ENCODE peak calls at places on chromosomes 2 and 18, in eight cellular contexts. S, N, Z, D, W, P, K and X are unnamed samples.

GRCh38 chr2:219003267-219003634 is 10.0 kb upstream of the CRYBA2 start:
- DNase-seq in Z (no peak), W (no peak), N (no peak), P (no peak), D (no peak), K (no peak), S (no peak), X (no peak)

GRCh38 chr2:143426296-143426695 is 297.1 kb downstream of the ARHGAP15 start:
- DNase-seq in S (no peak), P (no peak), N (no peak), K (no peak), D (peak), Z (peak), W (no peak), X (no peak)

GRCh38 chr2:174176898-174177297 is 71.4 kb downstream of the OLA1 start:
- DNase-seq in K (no peak), Z (peak), P (no peak), N (no peak), S (no peak), D (peak), W (no peak), X (no peak)

GRCh38 chr2:103292570-103293265 is 530.9 kb downstream of the TMEM182 start:
- DNase-seq in D (no peak), W (no peak), N (no peak), K (no peak), Z (no peak), P (no peak), S (no peak), X (no peak)

GRCh38 chr2:240209493-240209892 is 69.0 kb upstream of the OTOS start:
- DNase-seq in S (no peak), D (no peak), W (peak), N (peak), P (no peak), K (no peak), Z (no peak), X (peak)

GRCh38 chr2:45911503-45911902 is 260.0 kb downstream of the PRKCE start:
- DNase-seq in S (no peak), W (no peak), D (no peak), Z (no peak), P (no peak), K (no peak), N (no peak), X (no peak)

GRCh38 chr2:28009732-28010131 is 119.2 kb downstream of the BABAM2 start:
- DNase-seq in W (no peak), S (no peak), P (no peak), Z (peak), K (no peak), N (no peak), D (peak), X (no peak)

GRCh38 chr18:38481576-38481975 is 916.0 kb upstream of the CELF4 start:
- DNase-seq in S (no peak), D (no peak), P (no peak), N (no peak), K (no peak), Z (no peak), W (no peak), X (no peak)

GRCh38 chr2:149258531-149258930 is 71.9 kb upstream of the LYPD6 start:
- DNase-seq in N (no peak), W (no peak), S (no peak), Z (no peak), P (no peak), K (no peak), D (no peak), X (no peak)

GRCh38 chr2:183179156-183179555 is 54.9 kb downstream of the NUP35 start:
- DNase-seq in D (peak), W (no peak), N (no peak), P (no peak), K (no peak), Z (peak), S (no peak), X (no peak)

GRCh38 chr18:24397131-24397693 is 412 bp downstream of the OSBPL1A start:
- DNase-seq in W (no peak), S (peak), D (peak), N (peak), P (no peak), K (peak), Z (peak), X (no peak)

DNA sequence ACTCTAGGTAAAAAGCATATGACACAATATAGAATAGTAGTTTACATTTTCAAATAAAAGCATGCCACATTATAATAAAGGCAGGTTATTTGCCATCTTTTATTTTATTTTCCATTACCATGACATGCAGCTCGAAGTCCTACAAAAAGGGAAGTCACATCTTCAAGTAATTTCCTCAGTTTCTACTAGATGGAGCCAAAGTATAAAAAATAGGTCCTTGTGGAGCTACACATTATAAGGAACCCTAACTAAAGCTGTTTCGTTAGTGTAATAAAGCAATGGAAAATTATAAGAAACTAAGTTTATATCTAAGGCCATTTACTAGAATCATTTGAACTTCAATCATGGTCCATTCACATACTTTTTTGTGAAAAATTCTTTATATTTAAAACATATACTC is 674.5 kb downstream of the KCNJ3 start:
- DNase-seq in S (no peak), N (no peak), K (no peak), D (peak), P (no peak), Z (no peak), W (no peak), X (no peak)
- TF ChIP-seq CTCF in S (no peak), N (no peak), K (peak), D (peak), P (peak), Z (no peak), W (peak), X (peak)

GRCh38 chr2:63050916-63051794 is 525 bp downstream of the OTX1 start:
- DNase-seq in S (no peak), D (no peak), K (peak), Z (no peak), W (peak), N (no peak), P (no peak), X (no peak)
- H3K4me3 ChIP-seq in S (peak), D (peak), K (peak), Z (peak), W (peak), N (peak), P (peak), X (peak)

DNA sequence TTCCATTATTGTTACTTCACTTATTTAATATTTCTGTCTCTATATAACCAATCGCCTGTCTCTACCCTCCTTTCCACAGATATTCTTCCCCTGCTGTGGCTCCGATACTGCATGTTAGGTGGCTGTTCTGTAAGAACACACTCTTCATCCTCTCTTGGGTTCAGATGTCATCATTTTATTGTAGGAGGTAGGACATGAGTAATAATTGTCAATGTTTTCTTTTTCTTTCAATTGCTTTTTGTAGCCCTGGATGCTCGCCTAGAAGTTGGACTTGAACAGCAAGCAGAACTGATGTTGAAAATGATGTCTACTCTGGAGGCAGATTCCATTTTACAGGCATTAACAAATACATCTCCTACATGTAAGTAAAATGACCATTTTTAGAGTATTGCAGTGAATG is 128.6 kb downstream of the BIRC6 start:
- DNase-seq in K (no peak), Z (peak), P (no peak), W (no peak), N (no peak), D (peak), S (no peak), X (no peak)
- TF ChIP-seq CTCF in K (no peak), Z (no peak), P (no peak), W (no peak), N (no peak), D (no peak), S (no peak), X (no peak)

DNA sequence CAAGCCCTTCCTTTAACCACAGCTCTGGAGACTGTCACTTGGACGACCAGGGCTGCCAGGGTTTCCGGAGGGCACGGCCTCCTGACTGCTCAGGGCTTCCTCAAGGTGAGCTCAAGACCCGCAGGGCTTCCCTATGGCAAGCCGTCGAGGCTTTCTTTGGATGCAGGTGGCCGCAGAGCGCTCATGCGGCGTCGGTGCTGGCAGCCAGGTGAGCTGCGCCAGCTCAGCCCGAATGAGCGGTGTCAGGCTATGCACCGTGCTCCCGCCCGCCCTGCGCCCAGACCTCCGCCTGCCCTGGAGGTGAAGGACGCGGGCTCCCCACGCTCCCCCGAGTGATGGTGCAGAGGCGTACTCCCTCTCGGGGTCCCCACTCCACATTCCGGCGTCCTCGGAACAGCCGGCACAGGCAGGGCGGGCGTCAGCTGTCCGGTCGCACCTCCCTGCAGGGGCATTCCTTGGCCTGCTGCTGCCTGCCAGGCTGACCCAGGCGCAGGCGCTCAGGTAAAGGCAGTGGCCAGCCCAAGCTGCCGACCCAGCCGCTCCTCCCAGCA is 20.8 kb upstream of the TUBB6 start:
- DNase-seq in D (no peak), K (peak), P (no peak), W (no peak), N (no peak), Z (no peak), S (no peak), X (peak)
- H3K4me3 ChIP-seq in D (peak), K (peak), P (peak), W (peak), N (no peak), Z (peak), S (peak), X (peak)

DNA sequence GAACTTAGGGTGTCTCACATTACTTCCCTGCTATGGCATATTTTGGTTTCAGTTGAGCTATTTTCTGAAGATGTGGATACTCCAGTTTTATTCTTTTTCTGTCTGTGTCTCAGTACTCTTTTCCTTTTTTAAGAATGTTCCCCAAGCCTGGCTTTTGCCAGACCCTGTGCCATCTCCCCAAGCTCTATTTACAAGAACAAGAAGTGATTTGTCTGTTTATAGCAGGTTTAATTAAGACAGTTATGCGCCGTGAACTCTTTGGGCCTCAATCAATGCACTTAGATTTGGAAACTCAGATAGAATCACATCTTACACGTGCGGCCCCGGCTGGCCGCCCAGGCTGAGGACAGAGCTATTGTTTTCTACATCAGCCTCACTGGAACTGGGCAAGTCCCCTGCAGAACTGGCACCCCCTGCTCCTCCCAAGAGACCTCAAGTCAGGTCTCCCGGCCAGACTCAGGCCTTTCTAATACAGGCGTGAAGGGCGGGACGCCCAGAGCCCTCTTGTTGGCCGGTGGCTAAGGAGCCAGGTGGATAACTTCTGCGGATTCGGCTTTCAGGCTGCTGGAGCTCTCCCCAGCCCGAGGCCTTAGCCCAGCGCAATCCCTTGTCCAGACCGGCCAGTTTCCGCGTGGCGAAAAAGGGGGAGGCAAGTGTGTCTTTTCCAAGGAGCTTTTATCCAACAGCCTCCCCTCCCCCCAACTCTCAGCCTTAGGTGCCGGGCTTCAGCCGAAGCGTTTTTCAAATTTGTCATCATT is 9.1 kb upstream of the SATB2 start:
- DNase-seq in N (no peak), W (no peak), D (no peak), K (peak), Z (no peak), P (no peak), S (no peak), X (no peak)
- TF ChIP-seq CTCF in N (no peak), W (no peak), D (no peak), K (no peak), Z (no peak), P (no peak), S (no peak), X (no peak)

GRCh38 chr2:72116081-72116533 is 31.6 kb downstream of the CYP26B1 start:
- DNase-seq in N (no peak), Z (no peak), W (no peak), K (no peak), D (no peak), P (no peak), S (no peak), X (no peak)
- H3K4me3 ChIP-seq in N (no peak), Z (no peak), W (no peak), K (no peak), D (no peak), P (no peak), S (no peak), X (no peak)

GRCh38 chr2:34907812-34908211 is 1308.7 kb upstream of the FAM98A start:
- DNase-seq in Z (no peak), S (no peak), K (no peak), W (no peak), D (no peak), N (no peak), P (no peak), X (no peak)
- TF ChIP-seq CTCF in Z (no peak), S (no peak), K (peak), W (no peak), D (no peak), N (no peak), P (peak), X (no peak)

GRCh38 chr2:120596990-120597594 is 138.6 kb upstream of the GLI2 start:
- DNase-seq in P (no peak), W (peak), S (no peak), D (peak), K (peak), Z (peak), N (peak), X (peak)
- H3K4me3 ChIP-seq in P (no peak), W (no peak), S (no peak), D (no peak), K (no peak), Z (no peak), N (no peak), X (no peak)